ENCODE peak calls at places on chromosomes 3 and 15, in four cellular contexts. J, B, U and E are unnamed samples.

GRCh38 chr15:98681061-98681460 is 32.7 kb downstream of the IGF1R start:
- DNase-seq in J (no peak), B (no peak), U (no peak), E (no peak)

GRCh38 chr3:136932518-136932917 is 25.3 kb upstream of the IL20RB start:
- DNase-seq in J (peak; percentile 15), B (no peak), U (peak; percentile 42), E (no peak)

GRCh38 chr15:60972866-60973265 is 256.2 kb downstream of the RORA start:
- DNase-seq in J (peak; percentile 46), B (no peak), U (no peak), E (no peak)

GRCh38 chr15:82871577-82872484 is 62.4 kb downstream of the WHAMM start:
- DNase-seq in J (peak; percentile 25), B (no peak), U (no peak), E (no peak)

GRCh38 chr15:63172376-63173115 is 15.3 kb upstream of the RPS27L start:
- DNase-seq in J (no peak), B (peak; percentile 59), U (no peak), E (no peak)

GRCh38 chr3:10518506-10519150 is 13.2 kb upstream of the ATP2B2 start:
- DNase-seq in J (peak; percentile 51), B (peak; percentile 53), U (no peak), E (no peak)

GRCh38 chr3:175748087-175748732 is 889.1 kb downstream of the NAALADL2 start:
- DNase-seq in J (no peak), B (no peak), U (peak; percentile 47), E (no peak)

GRCh38 chr3:184737641-184738518 is 26.0 kb upstream of the MAGEF1 start:
- DNase-seq in J (peak; percentile 85), B (peak; percentile 45), U (peak; percentile 86), E (no peak)

GRCh38 chr3:195073866-195074860 is 196.8 kb downstream of the XXYLT1 start:
- DNase-seq in J (no peak), B (no peak), U (no peak), E (no peak)

GRCh38 chr3:25472153-25472552 is 44.1 kb downstream of the RARB start:
- DNase-seq in J (no peak), B (no peak), U (no peak), E (no peak)

GRCh38 chr3:143120716-143121239 is 1.2 kb downstream of the CHST2 start:
- DNase-seq in J (peak; percentile 55), B (peak; percentile 74), U (peak; percentile 22), E (no peak)

GRCh38 chr15:93948728-93949127 is 282.6 kb upstream of the MCTP2 start:
- DNase-seq in J (no peak), B (no peak), U (no peak), E (no peak)

GRCh38 chr3:24387493-24387892 is 107.2 kb downstream of the THRB start:
- DNase-seq in J (peak; percentile 2), B (no peak), U (peak; percentile 71), E (no peak)

GRCh38 chr3:53775834-53776251 is 70.4 kb downstream of the CHDH start:
- DNase-seq in J (no peak), B (no peak), U (peak; percentile 21), E (no peak)

DNA sequence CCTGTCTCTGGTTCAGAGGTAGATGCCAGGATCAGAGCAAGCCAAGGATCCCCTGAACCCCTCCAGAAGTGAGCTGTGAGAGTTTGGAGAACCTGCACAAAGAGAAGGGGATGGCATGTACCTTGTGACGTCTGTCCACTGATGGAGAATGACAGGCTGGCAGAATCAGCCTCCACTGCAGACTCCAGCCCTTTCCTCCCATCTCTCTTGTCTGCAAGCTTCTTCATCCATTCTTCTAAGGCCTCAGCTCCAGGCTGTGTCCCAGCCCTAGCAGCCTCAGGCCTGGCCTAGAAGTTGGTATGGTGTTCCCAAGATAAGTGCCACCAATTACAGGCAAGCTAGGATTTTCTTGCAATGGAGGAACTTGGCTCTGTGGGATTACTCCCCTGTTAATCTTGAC is 8.6 kb downstream of the GALNT15 start:
- DNase-seq in J (no peak), B (no peak), U (no peak), E (no peak)
- H3K27ac ChIP-seq in J (no peak overlapping the region), B (no peak overlapping the region), U (no peak overlapping the region), E (peak overlapping the region; percentile 5)

GRCh38 chr3:14784087-14784596 is 34.6 kb upstream of the FGD5 start:
- DNase-seq in J (peak; percentile 49), B (peak; percentile 50), U (no peak), E (no peak)
- H3K27ac ChIP-seq in J (no peak overlapping the region), B (no peak overlapping the region), U (no peak overlapping the region), E (no peak overlapping the region)

GRCh38 chr15:48481802-48482201 is 150.6 kb downstream of the DUT start:
- DNase-seq in J (no peak), B (no peak), U (no peak), E (no peak)
- H3K27ac ChIP-seq in J (no peak overlapping the region), B (no peak overlapping the region), U (no peak overlapping the region), E (no peak overlapping the region)

GRCh38 chr3:70431906-70432305 is 119.5 kb upstream of the MDFIC2 start:
- DNase-seq in J (no peak), B (no peak), U (no peak), E (no peak)
- H3K27ac ChIP-seq in J (no peak overlapping the region), B (no peak overlapping the region), U (no peak overlapping the region), E (no peak overlapping the region)